ENCODE peak calls at places on chromosome 19, in six cellular contexts. C, X, B, K, F and N are unnamed samples.

GRCh38 chr19:50493171-50493570 is 16.5 kb upstream of the GARIN5A start:
- DNase-seq in C (no peak), B (no peak), F (no peak), K (no peak), X (no peak), N (no peak)

GRCh38 chr19:38437295-38437694 is 3.8 kb downstream of the RYR1 start:
- DNase-seq in B (no peak), C (no peak), K (no peak), F (no peak), X (no peak), N (no peak)

GRCh38 chr19:5214902-5215301 is 125.7 kb downstream of the PTPRS start:
- DNase-seq in C (no peak), B (no peak), K (no peak), F (no peak), X (no peak), N (no peak)

GRCh38 chr19:51026554-51026831 is at the start of gene KLK11:
- DNase-seq in X (no peak), B (no peak), K (no peak), F (peak; percentile 92), C (no peak), N (no peak)

GRCh38 chr19:39953915-39954314 is 17.1 kb upstream of the PSMC4 start:
- DNase-seq in C (no peak), B (no peak), X (no peak), F (no peak), K (no peak), N (no peak)

GRCh38 chr19:50555033-50555432 is 13.2 kb downstream of the LRRC4B start:
- DNase-seq in C (no peak), B (no peak), F (no peak), K (no peak), X (no peak), N (no peak)

GRCh38 chr19:38494379-38494778 is 60.9 kb downstream of the RYR1 start:
- DNase-seq in K (no peak), X (no peak), B (no peak), C (no peak), F (no peak), N (no peak)

GRCh38 chr19:35466259-35466658 is 18.2 kb downstream of the FFAR2 start:
- DNase-seq in K (no peak), F (no peak), B (no peak), X (no peak), C (no peak), N (no peak)

GRCh38 chr19:3785464-3785937 is 680 bp downstream of the MATK start:
- DNase-seq in C (no peak), K (no peak), X (no peak), F (no peak), B (no peak), N (no peak)

GRCh38 chr19:30523791-30524190 is 151.6 kb downstream of the ZNF536 start:
- DNase-seq in C (no peak), B (no peak), F (no peak), X (no peak), K (no peak), N (no peak)

GRCh38 chr19:23526302-23526701 is 131.0 kb upstream of the ZNF91 start:
- DNase-seq in F (no peak), C (no peak), K (no peak), B (no peak), X (no peak), N (no peak)

GRCh38 chr19:33773704-33774624 is 22.7 kb upstream of the KCTD15 start:
- DNase-seq in F (no peak), K (no peak), C (no peak), B (no peak), X (no peak), N (no peak)

GRCh38 chr19:3536429-3537100 is 2.4 kb upstream of the TEKTIP1 start:
- DNase-seq in C (no peak), B (no peak), K (no peak), X (no peak), F (no peak), N (no peak)

GRCh38 chr19:40344422-40344821 is 3.8 kb downstream of the C19orf47 start:
- DNase-seq in X (no peak), F (no peak), B (no peak), C (no peak), K (no peak), N (no peak)

GRCh38 chr19:2475018-2475701 is 767 bp upstream of the GADD45B start:
- DNase-seq in C (peak; percentile 62), X (no peak), K (peak; percentile 63), B (no peak), F (peak; percentile 25), N (no peak)

GRCh38 chr19:18995804-18996241 is 37.5 kb downstream of the SUGP2 start:
- DNase-seq in F (peak; percentile 36), K (no peak), X (peak; percentile 86), B (peak; percentile 91), C (peak; percentile 91), N (peak; percentile 48)

GRCh38 chr19:1081301-1082164 is 13.6 kb downstream of the POLR2E start:
- DNase-seq in C (no peak), X (no peak), B (no peak), K (no peak), F (no peak), N (no peak)

GRCh38 chr19:440391-441212 is 20.2 kb downstream of the SHC2 start:
- DNase-seq in B (no peak), F (no peak), X (no peak), K (no peak), C (no peak), N (no peak)

GRCh38 chr19:47274891-47275865 is 493 bp downstream of the INAFM1 start:
- DNase-seq in B (no peak), X (no peak), K (peak; percentile 57), F (no peak), C (peak; percentile 28), N (no peak)

GRCh38 chr19:37304190-37304883 is 66.6 kb upstream of the ZNF527 start:
- DNase-seq in C (no peak), F (no peak), X (no peak), B (no peak), K (peak; percentile 45), N (no peak)

GRCh38 chr19:4930664-4931063 is 21.4 kb downstream of the UHRF1 start:
- DNase-seq in C (peak; percentile 93), K (no peak), F (no peak), B (no peak), X (no peak), N (no peak)

GRCh38 chr19:57841364-57841763 is 8.3 kb upstream of the ZNF587 start:
- DNase-seq in F (no peak), K (no peak), X (no peak), C (no peak), B (no peak), N (no peak)

GRCh38 chr19:18160792-18161690 is 8.1 kb downstream of the PIK3R2 start:
- DNase-seq in B (no peak), F (peak; percentile 60), C (peak; percentile 42), X (peak; percentile 78), K (peak; percentile 58), N (peak; percentile 94)

GRCh38 chr19:55099557-55100506 is 17.6 kb downstream of the PPP1R12C start:
- DNase-seq in B (no peak), K (no peak), C (no peak), F (no peak), X (no peak), N (no peak)

GRCh38 chr19:6720369-6721112 is at the start of gene C3:
- DNase-seq in B (no peak), K (peak; percentile 86), X (no peak), C (peak; percentile 81), F (no peak), N (no peak)

GRCh38 chr19:6223461-6224307 is 56.1 kb downstream of the MLLT1 start:
- DNase-seq in B (no peak), K (no peak), X (no peak), F (no peak), C (no peak), N (no peak)